ENCODE peak calls at places on chromosomes 11 and 22, in eight cellular contexts. G is naive B cell; B is GM23248; Q is uterus; K is stimulated activated CD4-positive, alpha-beta T cell treated with anti-CD3 and anti-CD28 coated beads, Interleukin-12 subunit alpha, Interleukin-12 subunit beta, amount 100 ng/mL, for 24 hours; W is fibroblast of the aortic adventitia; X is kidney; T is IMR-90. Y is an unnamed sample.
A peak's percentile ranks its signal among the peaks of the same experiment; 100 is the strongest.

GRCh38 chr22:41284465-41284864 is 1.5 kb downstream of the RANGAP1 start:
- DNase-seq in G (no peak), B (no peak), Q (no peak), K (no peak), W (no peak), X (no peak), T (no peak), Y (no peak)

GRCh38 chr11:47506363-47506762 is 46.6 kb downstream of the CELF1 start:
- DNase-seq in G (no peak), B (no peak), Q (no peak), K (no peak), W (peak; percentile 46), X (no peak), T (peak; percentile 20), Y (no peak)

GRCh38 chr11:119501777-119502405 is 78.9 kb upstream of the THY1 start:
- DNase-seq in G (no peak), B (no peak), Q (no peak), K (no peak), W (no peak), X (no peak), T (no peak), Y (no peak)

GRCh38 chr11:61532136-61533038 is 23.8 kb downstream of the LRRC10B start:
- DNase-seq in G (peak; percentile 31), B (peak; percentile 44), Q (no peak), K (peak; percentile 33), W (peak; percentile 23), X (no peak), T (no peak), Y (peak; percentile 97)

GRCh38 chr22:27596133-27596905 is 205.2 kb downstream of the MN1 start:
- DNase-seq in G (no peak), B (no peak), Q (no peak), K (no peak), W (no peak), X (no peak), T (no peak), Y (no peak)

GRCh38 chr11:70141490-70142014 is 61.5 kb upstream of the FADD start:
- DNase-seq in G (no peak), B (peak; percentile 24), Q (no peak), K (no peak), W (no peak), X (no peak), T (no peak), Y (peak; percentile 35)

GRCh38 chr22:17921871-17922821 is 102.2 kb downstream of the MICAL3 start:
- DNase-seq in G (no peak), B (no peak), Q (peak; percentile 11), K (no peak), W (no peak), X (no peak), T (no peak), Y (peak; percentile 75)

GRCh38 chr11:125345706-125346561 is 150.1 kb downstream of the FEZ1 start:
- DNase-seq in G (no peak), B (peak; percentile 93), Q (peak; percentile 88), K (peak; percentile 31), W (peak; percentile 94), X (peak; percentile 85), T (peak; percentile 67), Y (peak; percentile 96)

GRCh38 chr11:112941096-112941495 is 20.1 kb upstream of the NCAM1 start:
- DNase-seq in G (no peak), B (no peak), Q (peak; percentile 42), K (no peak), W (no peak), X (no peak), T (no peak), Y (no peak)

GRCh38 chr11:86672007-86672621 is at the start of gene ME3:
- DNase-seq in G (peak; percentile 11), B (peak; percentile 74), Q (peak; percentile 66), K (peak; percentile 46), W (peak; percentile 51), X (peak; percentile 87), T (peak; percentile 44), Y (peak; percentile 92)

GRCh38 chr11:81967242-81967641 is 766.4 kb downstream of the FAM181B start:
- DNase-seq in G (no peak), B (no peak), Q (no peak), K (no peak), W (peak; percentile 44), X (no peak), T (no peak), Y (no peak)

GRCh38 chr11:43130616-43131015 is 181.2 kb upstream of the API5 start:
- DNase-seq in G (no peak), B (no peak), Q (no peak), K (no peak), W (no peak), X (no peak), T (no peak), Y (no peak)

GRCh38 chr22:43427296-43428004 is 15.6 kb downstream of the MPPED1 start:
- DNase-seq in G (no peak), B (no peak), Q (no peak), K (no peak), W (no peak), X (peak; percentile 43), T (no peak), Y (no peak)

GRCh38 chr11:45576461-45577215 is 88.8 kb downstream of the CHST1 start:
- DNase-seq in G (no peak), B (peak; percentile 29), Q (no peak), K (no peak), W (no peak), X (no peak), T (no peak), Y (no peak)

GRCh38 chr11:117071344-117071787 is 26.9 kb downstream of the SIK3 start:
- DNase-seq in G (no peak), B (no peak), Q (peak; percentile 49), K (no peak), W (no peak), X (no peak), T (no peak), Y (no peak)

GRCh38 chr11:119782673-119783072 is 53.7 kb upstream of the NECTIN1 start:
- DNase-seq in G (no peak), B (peak; percentile 66), Q (peak; percentile 28), K (no peak), W (peak; percentile 25), X (peak; percentile 30), T (peak; percentile 8), Y (peak; percentile 98)

GRCh38 chr22:30867746-30868662 is 100.6 kb downstream of the MORC2 start:
- DNase-seq in G (no peak), B (no peak), Q (no peak), K (no peak), W (no peak), X (no peak), T (no peak), Y (peak; percentile 67)

GRCh38 chr11:66676279-66676919 is 1.3 kb downstream of the RBM4B start:
- DNase-seq in G (peak; percentile 25), B (no peak), Q (no peak), K (no peak), W (no peak), X (no peak), T (no peak), Y (no peak)

GRCh38 chr11:75325713-75326438 is 25.6 kb downstream of the ARRB1 start:
- DNase-seq in G (no peak), B (peak; percentile 98), Q (peak; percentile 69), K (peak; percentile 63), W (peak; percentile 88), X (peak; percentile 90), T (peak; percentile 97), Y (peak; percentile 98)

GRCh38 chr11:75425422-75425821 is 7.6 kb downstream of the KLHL35 start:
- DNase-seq in G (no peak), B (no peak), Q (no peak), K (no peak), W (no peak), X (no peak), T (no peak), Y (peak; percentile 88)

GRCh38 chr11:380491-380890 is 11.2 kb downstream of the B4GALNT4 start:
- DNase-seq in G (no peak), B (no peak), Q (no peak), K (no peak), W (no peak), X (no peak), T (no peak), Y (peak; percentile 83)

GRCh38 chr11:62689421-62690183 is at the start of gene LRRN4CL:
- DNase-seq in G (no peak), B (peak; percentile 94), Q (peak; percentile 98), K (no peak), W (peak; percentile 99), X (no peak), T (peak; percentile 86), Y (peak; percentile 99)

GRCh38 chr11:76030973-76031590 is 175.2 kb downstream of the WNT11 start:
- DNase-seq in G (no peak), B (peak; percentile 50), Q (no peak), K (no peak), W (peak; percentile 68), X (no peak), T (no peak), Y (no peak)

GRCh38 chr11:115642660-115643059 is 138.4 kb upstream of the CADM1 start:
- DNase-seq in G (no peak), B (no peak), Q (no peak), K (no peak), W (no peak), X (no peak), T (no peak), Y (no peak)

GRCh38 chr11:3021125-3021524 is 29.0 kb upstream of the NAP1L4 start:
- DNase-seq in G (no peak), B (peak; percentile 45), Q (no peak), K (no peak), W (peak; percentile 14), X (peak; percentile 54), T (peak; percentile 16), Y (peak; percentile 90)

GRCh38 chr11:10050561-10050960 is 243.5 kb downstream of the SBF2 start:
- DNase-seq in G (no peak), B (peak; percentile 34), Q (no peak), K (no peak), W (peak; percentile 38), X (no peak), T (peak; percentile 59), Y (no peak)

GRCh38 chr11:47014097-47014496 is 77.5 kb downstream of the CSTPP1 start:
- DNase-seq in G (no peak), B (no peak), Q (no peak), K (no peak), W (no peak), X (no peak), T (no peak), Y (no peak)

GRCh38 chr11:68767672-68768071 is 16.4 kb upstream of the TESMIN start:
- DNase-seq in G (no peak), B (no peak), Q (no peak), K (no peak), W (no peak), X (no peak), T (no peak), Y (no peak)